ENCODE peak calls at places on chromosomes 6 and 20, in seven cellular contexts. Z is mesendoderm, Y is H1, S is neuronal stem cell, X is H9, B is mesenchymal stem cell, W is trophoblast cell. N is an unnamed sample.

GRCh38 chr6:82033631-82034211 is 213.8 kb downstream of the IBTK start:
- DNase-seq in Z (no peak), Y (no peak), S (no peak), X (no peak), B (peak; percentile 20), W (no peak), N (peak; percentile 20)

GRCh38 chr20:2756056-2756611 is 44.3 kb downstream of the CPXM1 start:
- DNase-seq in Z (peak; percentile 72), Y (no peak), S (peak; percentile 65), X (peak; percentile 79), B (peak; percentile 58), W (peak; percentile 60), N (peak; percentile 51)

GRCh38 chr20:49270736-49271135 is 7.1 kb downstream of the ZNFX1 start:
- DNase-seq in Z (no peak), Y (no peak), S (no peak), X (no peak), B (no peak), W (no peak), N (no peak)

GRCh38 chr6:36759177-36759757 is 61.6 kb downstream of the RAB44 start:
- DNase-seq in Z (peak; percentile 73), Y (peak; percentile 23), S (peak; percentile 72), X (peak; percentile 88), B (peak; percentile 70), W (peak; percentile 80), N (peak; percentile 68)

GRCh38 chr6:63347599-63347998 is 27.8 kb upstream of the LGSN start:
- DNase-seq in Z (no peak), Y (no peak), S (no peak), X (no peak), B (peak; percentile 82), W (peak; percentile 88), N (peak; percentile 93)

GRCh38 chr20:57409672-57410397 is 18.6 kb downstream of the RBM38 start:
- DNase-seq in Z (no peak), Y (no peak), S (no peak), X (no peak), B (peak; percentile 30), W (peak; percentile 61), N (no peak)

GRCh38 chr20:62764156-62764935 is 31.9 kb upstream of the MRGBP start:
- DNase-seq in Z (no peak), Y (no peak), S (no peak), X (no peak), B (no peak), W (no peak), N (no peak)

GRCh38 chr6:85403331-85404015 is 46.4 kb upstream of the NT5E start:
- DNase-seq in Z (peak; percentile 85), Y (no peak), S (no peak), X (no peak), B (peak; percentile 87), W (peak; percentile 77), N (peak; percentile 92)

GRCh38 chr6:75206338-75207210 is 721 bp upstream of the COL12A1 start:
- DNase-seq in Z (peak; percentile 33), Y (no peak), S (peak; percentile 12), X (no peak), B (peak; percentile 84), W (peak; percentile 10), N (no peak)

GRCh38 chr6:11174245-11174616 is 58.2 kb downstream of the NEDD9 start:
- DNase-seq in Z (no peak), Y (no peak), S (no peak), X (no peak), B (no peak), W (no peak), N (no peak)

GRCh38 chr6:39923394-39923793 is 10.9 kb downstream of the MOCS1 start:
- DNase-seq in Z (no peak), Y (no peak), S (no peak), X (no peak), B (no peak), W (no peak), N (no peak)

GRCh38 chr6:149318581-149319286 is 1.2 kb downstream of the TAB2 start:
- DNase-seq in Z (peak; percentile 53), Y (no peak), S (no peak), X (no peak), B (peak; percentile 32), W (no peak), N (no peak)

GRCh38 chr20:7087803-7088202 is 320.3 kb downstream of the BMP2 start:
- DNase-seq in Z (no peak), Y (no peak), S (no peak), X (no peak), B (no peak), W (no peak), N (no peak)

GRCh38 chr6:138945354-138945753 is 42.7 kb downstream of the REPS1 start:
- DNase-seq in Z (peak; percentile 65), Y (no peak), S (no peak), X (peak; percentile 36), B (no peak), W (peak; percentile 43), N (no peak)

GRCh38 chr6:89311853-89312531 is 3.1 kb downstream of the GABRR2 start:
- DNase-seq in Z (peak; percentile 90), Y (peak; percentile 38), S (peak; percentile 73), X (peak; percentile 83), B (peak; percentile 76), W (peak; percentile 22), N (peak; percentile 54)

GRCh38 chr20:325889-326644 is 715 bp downstream of the SOX12 start:
- DNase-seq in Z (peak; percentile 84), Y (no peak), S (peak; percentile 72), X (peak; percentile 69), B (peak; percentile 79), W (peak; percentile 62), N (peak; percentile 67)

GRCh38 chr6:125232466-125232865 is 69.3 kb downstream of the HDDC2 start:
- DNase-seq in Z (no peak), Y (no peak), S (no peak), X (no peak), B (peak; percentile 6), W (peak; percentile 91), N (peak; percentile 13)

GRCh38 chr6:130848945-130849344 is 21.7 kb downstream of the SMLR1 start:
- DNase-seq in Z (peak; percentile 43), Y (no peak), S (no peak), X (peak; percentile 37), B (no peak), W (no peak), N (no peak)

GRCh38 chr20:23800865-23801264 is 25.7 kb downstream of the CST2 start:
- DNase-seq in Z (no peak), Y (no peak), S (no peak), X (no peak), B (no peak), W (no peak), N (no peak)
- H3K4ac ChIP-seq in Z (no peak overlapping the region), Y (no peak overlapping the region), S (no peak overlapping the region), X (no peak overlapping the region), B (no peak overlapping the region), W (no peak overlapping the region), N (no peak overlapping the region)

DNA sequence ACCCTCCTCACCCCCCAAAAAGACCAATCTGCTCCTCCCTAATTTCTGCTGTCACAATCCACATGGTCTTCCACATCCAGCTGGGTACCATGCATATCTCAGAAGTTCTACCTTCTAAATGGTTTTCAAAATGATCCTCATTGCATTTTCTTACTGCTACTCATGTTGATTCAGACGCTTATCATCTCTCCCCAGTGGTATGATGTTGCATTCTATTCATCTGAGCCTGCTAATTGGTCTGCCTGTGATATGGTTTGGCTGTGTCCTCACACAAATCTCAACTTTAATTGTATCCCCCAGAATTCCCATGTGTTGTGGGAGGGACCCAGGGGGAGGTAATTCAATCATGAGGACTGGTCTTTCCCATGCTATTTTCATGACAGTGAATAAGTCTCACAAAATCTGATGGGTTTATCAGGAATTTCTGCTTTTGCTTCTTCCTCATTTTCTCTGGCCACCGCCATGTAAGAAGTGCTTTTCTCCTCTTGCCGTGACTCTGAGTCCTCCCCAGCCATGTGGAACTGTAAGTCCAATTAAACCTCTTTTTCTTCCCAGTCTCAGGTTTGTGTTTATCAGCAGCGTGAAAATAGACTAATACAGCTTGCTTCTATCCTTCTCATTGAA is 41.4 kb upstream of the CLIC5 start:
- DNase-seq in Z (peak; percentile 23), Y (no peak), S (no peak), X (no peak), B (no peak), W (no peak), N (no peak)
- H3K4ac ChIP-seq in Z (no peak overlapping the region), Y (no peak overlapping the region), S (no peak overlapping the region), X (no peak overlapping the region), B (no peak overlapping the region), W (no peak overlapping the region), N (no peak overlapping the region)

GRCh38 chr6:107030151-107030550 is 2.2 kb downstream of the MTRES1 start:
- DNase-seq in Z (no peak), Y (no peak), S (no peak), X (no peak), B (no peak), W (no peak), N (peak; percentile 34)

GRCh38 chr6:107032051-107032450 is 4.1 kb downstream of the MTRES1 start:
- DNase-seq in Z (no peak), Y (no peak), S (no peak), X (no peak), B (no peak), W (no peak), N (peak; percentile 22)

GRCh38 chr6:107033136-107033535 is 5.1 kb downstream of the MTRES1 start:
- DNase-seq in Z (no peak), Y (no peak), S (no peak), X (no peak), B (peak; percentile 6), W (no peak), N (peak; percentile 8)
- H3K4ac ChIP-seq in Z (no peak overlapping the region), Y (no peak overlapping the region), S (no peak overlapping the region), X (no peak overlapping the region), B (no peak overlapping the region), W (no peak overlapping the region), N (no peak overlapping the region)

DNA sequence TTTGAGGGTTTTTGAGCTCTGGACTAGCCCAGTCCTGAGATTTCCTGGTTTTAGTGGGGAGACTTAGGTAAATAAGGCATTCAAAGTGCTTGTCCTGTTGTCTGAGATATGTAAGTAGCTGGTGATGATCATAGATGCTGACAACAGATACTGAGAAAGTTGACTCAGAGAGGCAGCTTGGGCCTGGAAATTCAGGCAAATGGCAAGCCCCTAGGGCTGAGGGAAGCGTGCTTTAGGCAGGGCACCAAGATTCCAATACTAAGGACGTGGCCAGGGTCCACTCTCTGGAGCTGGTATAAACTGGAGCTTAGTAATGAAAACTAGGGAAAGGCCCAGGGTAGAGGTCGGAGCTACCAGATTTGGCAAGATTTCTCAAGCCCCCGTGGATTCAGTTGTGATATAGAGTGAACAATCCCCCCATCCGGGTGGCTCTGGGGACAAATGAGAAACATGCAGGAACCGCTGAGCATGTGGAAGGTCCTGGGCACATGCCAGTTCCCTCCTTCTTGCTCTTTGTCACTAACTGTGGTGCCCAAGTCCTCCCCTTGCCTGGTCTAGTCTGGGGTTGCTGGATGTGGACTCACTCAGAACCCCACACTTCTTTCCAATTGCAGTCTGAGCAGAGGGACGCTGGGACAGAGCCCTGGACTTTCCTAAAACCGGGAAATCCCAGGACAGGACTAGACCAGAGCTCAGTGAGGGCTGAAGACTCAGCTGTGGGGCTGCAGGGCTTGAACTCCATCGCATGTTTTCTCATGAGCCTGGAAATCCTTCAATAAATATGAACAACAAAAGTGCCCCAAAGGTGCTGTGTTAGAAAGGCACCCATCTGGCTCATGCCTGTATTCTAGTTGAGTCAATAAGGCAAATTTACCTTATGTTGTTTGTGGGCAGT is 10.3 kb downstream of the SLC22A3 start:
- DNase-seq in Z (peak; percentile 28), Y (no peak), S (no peak), X (no peak), B (no peak), W (peak; percentile 58), N (no peak)
- H3K4ac ChIP-seq in Z (no peak overlapping the region), Y (no peak overlapping the region), S (no peak overlapping the region), X (no peak overlapping the region), B (no peak overlapping the region), W (no peak overlapping the region), N (no peak overlapping the region)

N was measured in IMR-90.